ENCODE peak calls at places on chromosomes 1 and 21, in six cellular contexts. X, K, G, Y, A and P are unnamed samples.

GRCh38 chr1:198123146-198123545 is 33.7 kb upstream of the NEK7 start:
- DNase-seq in X (no peak), K (peak), G (no peak), Y (no peak), A (no peak), P (no peak)

GRCh38 chr1:232303221-232303620 is 326.7 kb downstream of the SIPA1L2 start:
- DNase-seq in X (no peak), K (no peak), G (no peak), Y (no peak), A (no peak), P (no peak)

GRCh38 chr1:71755441-71755840 is 526.9 kb downstream of the NEGR1 start:
- DNase-seq in X (no peak), K (no peak), G (no peak), Y (no peak), A (no peak), P (no peak)

GRCh38 chr21:42848932-42849758 is 30.2 kb downstream of the WDR4 start:
- DNase-seq in X (no peak), K (no peak), G (no peak), Y (no peak), A (no peak), P (no peak)

GRCh38 chr1:4603317-4604110 is 50.9 kb upstream of the AJAP1 start:
- DNase-seq in X (no peak), K (no peak), G (no peak), Y (no peak), A (no peak), P (no peak)

GRCh38 chr21:44964381-44964780 is 24.6 kb downstream of the SLX9 start:
- DNase-seq in X (no peak), K (no peak), G (no peak), Y (no peak), A (no peak), P (no peak)

GRCh38 chr21:37225440-37225839 is 41.7 kb downstream of the VPS26C start:
- DNase-seq in X (no peak), K (no peak), G (peak), Y (no peak), A (no peak), P (no peak)

GRCh38 chr1:230308039-230308438 is 118.1 kb downstream of the PGBD5 start:
- DNase-seq in X (no peak), K (peak), G (no peak), Y (no peak), A (peak), P (no peak)

GRCh38 chr21:17554619-17555472 is 42.0 kb downstream of the CXADR start:
- DNase-seq in X (no peak), K (no peak), G (no peak), Y (no peak), A (no peak), P (peak)

GRCh38 chr21:34204021-34204420 is 130.6 kb downstream of the MRPS6 start:
- DNase-seq in X (no peak), K (no peak), G (no peak), Y (no peak), A (no peak), P (no peak)

GRCh38 chr1:161499099-161500078 is 5.9 kb upstream of the FCGR2A start:
- DNase-seq in X (no peak), K (no peak), G (no peak), Y (no peak), A (no peak), P (no peak)

GRCh38 chr1:47814592-47815436 is 182.4 kb downstream of the TRABD2B start:
- DNase-seq in X (no peak), K (no peak), G (no peak), Y (no peak), A (no peak), P (no peak)

GRCh38 chr1:66436378-66437135 is 97.4 kb upstream of the SGIP1 start:
- DNase-seq in X (no peak), K (peak), G (peak), Y (peak), A (no peak), P (no peak)

GRCh38 chr21:44903054-44903685 is 17.5 kb downstream of the ITGB2 start:
- DNase-seq in X (no peak), K (no peak), G (no peak), Y (no peak), A (peak), P (no peak)

GRCh38 chr1:61293197-61293596 is 210.8 kb downstream of the NFIA start:
- DNase-seq in X (no peak), K (peak), G (no peak), Y (no peak), A (no peak), P (no peak)

GRCh38 chr21:43819511-43820405 is 30.4 kb downstream of the RRP1 start:
- DNase-seq in X (no peak), K (no peak), G (no peak), Y (no peak), A (peak), P (no peak)

GRCh38 chr1:40951943-40952743 is 27.4 kb upstream of the CTPS1 start:
- DNase-seq in X (no peak), K (no peak), G (peak), Y (peak), A (peak), P (peak)

GRCh38 chr1:64337476-64337875 is 132.5 kb upstream of the CACHD1 start:
- DNase-seq in X (no peak), K (no peak), G (no peak), Y (no peak), A (no peak), P (no peak)

GRCh38 chr1:42315500-42315899 is 19.5 kb downstream of the FOXJ3 start:
- DNase-seq in X (no peak), K (no peak), G (no peak), Y (no peak), A (no peak), P (no peak)

GRCh38 chr1:39089811-39090519 is 63.8 kb downstream of the NDUFS5 start:
- DNase-seq in X (no peak), K (peak), G (no peak), Y (no peak), A (no peak), P (no peak)

GRCh38 chr1:244970236-244970652 is 105.9 kb upstream of the HNRNPU start:
- DNase-seq in X (peak), K (peak), G (peak), Y (peak), A (peak), P (peak)

GRCh38 chr1:226001852-226002666 is 2.9 kb upstream of the SDE2 start:
- DNase-seq in X (no peak), K (no peak), G (peak), Y (peak), A (peak), P (no peak)